ENCODE peak calls at places on chromosomes 16 and 17, in eight cellular contexts. A is HFF-Myc, L is cardiac fibroblast, B is lower leg skin, J is right lobe of liver, W is OCI-LY7, R is tibial artery, S is AG09309. N is an unnamed sample.

GRCh38 chr17:10844667-10845387 is 6.9 kb upstream of the PIRT start:
- DNase-seq in A (peak; percentile 14), L (peak; percentile 73), B (peak; percentile 97), J (peak; percentile 76), W (peak; percentile 70), R (peak; percentile 79), S (peak; percentile 3), N (peak; percentile 47)

GRCh38 chr16:25135239-25135878 is 23.8 kb downstream of the LCMT1 start:
- DNase-seq in A (peak; percentile 32), L (peak; percentile 68), B (no peak), J (no peak), W (no peak), R (no peak), S (no peak), N (no peak)

GRCh38 chr16:49003022-49003421 is 278.6 kb downstream of the CBLN1 start:
- DNase-seq in A (no peak), L (no peak), B (peak; percentile 34), J (no peak), W (no peak), R (no peak), S (no peak), N (no peak)

GRCh38 chr16:79965718-79966117 is 365.2 kb upstream of the MAF start:
- DNase-seq in A (no peak), L (no peak), B (no peak), J (no peak), W (no peak), R (no peak), S (no peak), N (no peak)

GRCh38 chr16:84650062-84650991 is 2.0 kb downstream of the KLHL36 start:
- DNase-seq in A (no peak), L (peak; percentile 66), B (no peak), J (no peak), W (no peak), R (no peak), S (peak; percentile 42), N (no peak)

GRCh38 chr17:66730497-66730923 is 104.4 kb upstream of the CACNG5 start:
- DNase-seq in A (no peak), L (no peak), B (no peak), J (no peak), W (no peak), R (no peak), S (no peak), N (no peak)

GRCh38 chr16:69466547-69466946 is 42.1 kb downstream of the CYB5B start:
- DNase-seq in A (no peak), L (no peak), B (no peak), J (no peak), W (no peak), R (no peak), S (no peak), N (no peak)

GRCh38 chr16:78584213-78584860 is 484.9 kb downstream of the WWOX start:
- DNase-seq in A (no peak), L (no peak), B (no peak), J (no peak), W (no peak), R (no peak), S (no peak), N (no peak)

GRCh38 chr16:82701302-82702022 is 74.7 kb downstream of the CDH13 start:
- DNase-seq in A (no peak), L (peak; percentile 26), B (no peak), J (no peak), W (no peak), R (no peak), S (no peak), N (no peak)

GRCh38 chr17:43171761-43172487 is 910 bp downstream of the NBR1 start:
- DNase-seq in A (peak; percentile 92), L (peak; percentile 95), B (no peak), J (no peak), W (peak; percentile 33), R (no peak), S (peak; percentile 87), N (no peak)

GRCh38 chr17:2710804-2711607 is 558 bp downstream of the CLUH start:
- DNase-seq in A (no peak), L (peak; percentile 19), B (peak; percentile 86), J (peak; percentile 70), W (peak; percentile 63), R (no peak), S (no peak), N (no peak)

GRCh38 chr17:80519091-80519781 is 25.4 kb upstream of the RPTOR start:
- DNase-seq in A (no peak), L (peak; percentile 51), B (no peak), J (no peak), W (no peak), R (no peak), S (no peak), N (no peak)

GRCh38 chr17:80827646-80828643 is 163.7 kb upstream of the CHMP6 start:
- DNase-seq in A (no peak), L (no peak), B (no peak), J (no peak), W (peak; percentile 39), R (peak; percentile 59), S (no peak), N (no peak)

GRCh38 chr17:18041776-18042175 is 2.6 kb downstream of the GID4 start:
- DNase-seq in A (no peak), L (peak; percentile 72), B (no peak), J (no peak), W (no peak), R (no peak), S (peak; percentile 78), N (no peak)

GRCh38 chr17:63309021-63309420 is 137.1 kb downstream of the CYB561 start:
- DNase-seq in A (no peak), L (peak; percentile 62), B (no peak), J (no peak), W (no peak), R (no peak), S (no peak), N (no peak)

DNA sequence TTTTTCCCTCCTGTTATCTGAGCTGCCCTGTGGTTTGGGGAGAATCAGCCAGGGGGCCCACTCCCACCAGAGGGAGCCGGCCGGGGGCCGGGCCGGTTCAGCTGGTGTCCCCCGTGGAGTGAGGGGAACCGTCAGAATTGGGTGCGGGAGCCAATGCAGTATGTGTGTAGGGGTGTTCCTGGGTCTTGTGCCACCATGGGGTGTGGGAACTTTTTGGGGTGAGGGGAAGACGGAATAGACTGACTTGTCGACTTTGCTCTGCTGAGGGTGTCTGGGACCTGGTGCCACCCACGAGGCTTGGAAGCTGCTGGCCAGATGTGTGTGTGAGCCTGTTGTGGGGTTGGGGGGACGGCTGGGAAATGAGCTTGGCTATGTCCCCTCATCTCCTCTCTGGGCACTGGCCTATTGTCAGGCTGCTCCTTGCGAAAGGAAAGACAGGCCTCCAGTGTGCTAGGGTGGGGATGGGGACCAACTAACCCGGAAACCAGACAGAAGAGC is 9.9 kb downstream of the RARA start:
- DNase-seq in A (no peak), L (no peak), B (peak; percentile 88), J (peak; percentile 29), W (no peak), R (peak; percentile 68), S (no peak), N (peak; percentile 18)
- TF ChIP-seq CTCF in A (peak; percentile 21), L (peak; percentile 16), B (no peak), J (no peak), W (peak; percentile 35), R (no peak), S (peak; percentile 20), N (no peak)

DNA sequence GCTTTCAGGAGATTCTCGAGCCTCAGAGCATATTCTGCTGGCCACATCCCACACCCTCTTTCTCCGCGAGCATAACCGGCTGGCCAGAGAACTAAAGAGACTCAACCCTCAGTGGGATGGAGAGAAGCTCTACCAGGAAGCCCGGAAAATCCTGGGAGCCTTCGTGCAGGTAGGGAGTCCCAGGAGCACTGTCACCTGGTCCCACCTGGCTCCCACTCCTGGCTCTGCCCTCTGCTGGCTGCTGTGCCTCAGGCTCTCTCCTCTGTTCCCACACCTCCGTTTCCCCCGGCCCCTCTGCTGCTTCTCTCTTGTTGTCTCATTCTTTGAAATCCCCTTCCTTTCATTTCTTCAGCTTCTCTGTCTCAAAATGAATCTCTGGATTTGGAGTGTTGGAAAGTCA is 16.4 kb downstream of the LPO start:
- DNase-seq in A (no peak), L (no peak), B (peak; percentile 73), J (no peak), W (no peak), R (no peak), S (no peak), N (no peak)
- TF ChIP-seq CTCF in A (no peak), L (no peak), B (no peak), J (no peak), W (peak; percentile 31), R (no peak), S (no peak), N (no peak)

DNA sequence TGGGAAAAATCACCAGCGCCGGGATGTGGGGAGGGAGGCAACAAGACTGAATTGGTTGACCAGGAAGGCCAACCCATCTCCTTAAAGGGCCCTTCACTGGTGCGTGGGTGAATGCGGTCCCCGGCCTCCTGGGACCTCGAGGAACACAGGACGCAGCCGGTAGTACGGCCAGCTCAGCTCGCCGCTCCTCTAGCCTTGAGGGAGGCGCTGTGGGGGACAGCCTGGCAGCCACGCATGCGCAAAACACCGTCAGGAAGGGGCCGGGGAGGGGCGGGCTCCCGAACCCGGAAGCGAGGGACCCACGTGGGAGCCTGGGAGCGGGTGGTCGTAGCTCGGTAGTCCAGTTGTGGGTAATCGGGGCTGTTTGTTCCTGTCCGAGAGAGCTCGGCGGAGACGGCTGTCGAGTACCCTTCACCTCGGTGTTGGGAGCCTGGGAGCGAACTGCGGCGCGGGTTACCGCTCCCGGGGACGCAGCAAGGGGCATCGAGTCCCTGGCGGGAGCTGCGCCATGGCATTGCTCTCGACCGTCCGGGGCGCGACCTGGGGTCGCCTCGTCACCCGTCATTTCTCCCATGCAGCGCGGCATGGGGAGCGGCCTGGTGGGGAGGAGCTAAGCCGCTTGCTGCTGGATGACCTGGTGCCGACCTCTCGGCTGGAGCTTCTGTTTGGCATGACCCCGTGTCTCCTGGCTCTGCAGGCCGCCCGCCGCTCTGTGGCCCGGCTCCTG is at the start of gene MRM1:
- DNase-seq in A (peak; percentile 87), L (peak; percentile 91), B (peak; percentile 98), J (peak; percentile 96), W (peak; percentile 95), R (peak; percentile 96), S (peak; percentile 58), N (peak; percentile 73)
- TF ChIP-seq CTCF in A (no peak), L (peak; percentile 25), B (no peak), J (no peak), W (peak; percentile 60), R (peak; percentile 18), S (peak; percentile 26), N (no peak)

GRCh38 chr17:44677136-44677535 is 12.4 kb downstream of the CCDC43 start:
- DNase-seq in A (no peak), L (peak; percentile 34), B (no peak), J (no peak), W (no peak), R (no peak), S (peak; percentile 13), N (no peak)

GRCh38 chr17:44673893-44674292 is 15.7 kb downstream of the CCDC43 start:
- DNase-seq in A (no peak), L (no peak), B (no peak), J (no peak), W (no peak), R (no peak), S (no peak), N (no peak)

DNA sequence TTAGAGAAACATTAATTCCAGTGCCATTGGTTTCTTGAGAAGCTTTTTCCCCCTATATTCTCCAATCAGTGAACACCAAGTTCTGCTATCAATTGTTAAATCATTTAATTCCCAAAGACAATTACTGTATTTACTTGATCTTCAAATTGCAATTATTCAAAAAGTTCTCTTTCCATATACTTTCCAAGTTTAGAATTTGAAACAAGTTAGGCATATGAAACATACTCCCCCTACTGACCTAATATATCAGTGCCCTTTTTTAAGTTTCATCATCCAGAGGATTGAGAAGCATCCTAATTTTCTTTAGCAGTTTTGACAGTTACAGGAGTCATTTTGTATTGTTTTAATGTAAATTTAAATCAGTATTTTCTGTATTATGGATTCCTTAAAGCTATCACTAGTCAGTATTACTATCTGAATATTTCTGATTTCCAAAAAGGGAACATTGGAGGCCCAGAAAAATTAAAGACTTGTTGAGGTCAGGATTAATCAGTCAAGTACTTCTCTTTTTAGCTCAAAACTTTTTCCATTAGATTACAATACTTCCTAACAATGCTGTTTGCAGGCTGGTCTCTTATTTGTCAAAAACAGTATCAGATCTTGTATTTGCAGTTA is 16.3 kb downstream of the MEIOC start:
- DNase-seq in A (no peak), L (peak; percentile 53), B (no peak), J (no peak), W (peak; percentile 42), R (no peak), S (no peak), N (no peak)
- TF ChIP-seq CTCF in A (peak; percentile 40), L (peak; percentile 68), B (no peak), J (peak; percentile 58), W (peak; percentile 91), R (no peak), S (peak; percentile 53), N (no peak)